ENCODE peak calls at places on chromosomes 13 and 19, in four cellular contexts. One of them, this sample, is unnamed.

GRCh38 chr13:40981361-40981760 is 37.8 kb downstream of the ELF1 start:
- DNase-seq in A549: no peak
- DNase-seq in K562: peak
- DNase-seq in HepG2: no peak
- DNase-seq in this sample: no peak

GRCh38 chr13:41008349-41008980 is 10.7 kb downstream of the ELF1 start:
- DNase-seq in K562: no peak
- DNase-seq in HepG2: peak
- DNase-seq in A549: peak
- DNase-seq in this sample: no peak

GRCh38 chr13:97258801-97259200 is 36.7 kb downstream of the MBNL2 start:
- DNase-seq in K562: no peak
- DNase-seq in A549: no peak
- DNase-seq in HepG2: no peak
- DNase-seq in this sample: no peak

GRCh38 chr19:9881720-9882119 is 46.6 kb downstream of the PIN1 start:
- DNase-seq in A549: no peak
- DNase-seq in HepG2: no peak
- DNase-seq in K562: no peak
- DNase-seq in this sample: no peak

GRCh38 chr19:14383898-14384669 is 2.8 kb downstream of the ADGRE5 start:
- DNase-seq in K562: peak
- DNase-seq in A549: no peak
- DNase-seq in HepG2: no peak
- DNase-seq in this sample: no peak

GRCh38 chr13:99929866-99930265 is 41.7 kb downstream of the ZIC5 start:
- DNase-seq in K562: no peak
- DNase-seq in A549: no peak
- DNase-seq in HepG2: no peak
- DNase-seq in this sample: no peak

GRCh38 chr19:46367434-46367833 is 20.5 kb downstream of the PPP5C start:
- DNase-seq in K562: no peak
- DNase-seq in A549: no peak
- DNase-seq in HepG2: no peak
- DNase-seq in this sample: no peak

GRCh38 chr19:47644743-47645499 is 36.0 kb downstream of the BICRA start:
- DNase-seq in K562: peak
- DNase-seq in HepG2: no peak
- DNase-seq in A549: no peak
- DNase-seq in this sample: no peak

GRCh38 chr19:43780706-43781525 is at the start of gene KCNN4:
- DNase-seq in K562: peak
- DNase-seq in HepG2: no peak
- DNase-seq in A549: peak
- DNase-seq in this sample: no peak

GRCh38 chr19:56099638-56100539 is 21.2 kb downstream of the ZNF787 start:
- DNase-seq in HepG2: no peak
- DNase-seq in A549: no peak
- DNase-seq in K562: no peak
- DNase-seq in this sample: no peak

GRCh38 chr13:36806102-36806501 is 12.9 kb upstream of the RFXAP start:
- DNase-seq in K562: no peak
- DNase-seq in HepG2: no peak
- DNase-seq in A549: no peak
- DNase-seq in this sample: no peak
- TF ChIP-seq ESRRA in K562: no peak
- TF ChIP-seq ESRRA in HepG2: no peak
- TF ChIP-seq ESRRA in A549: no peak
- TF ChIP-seq ESRRA in this sample: no peak

DNA sequence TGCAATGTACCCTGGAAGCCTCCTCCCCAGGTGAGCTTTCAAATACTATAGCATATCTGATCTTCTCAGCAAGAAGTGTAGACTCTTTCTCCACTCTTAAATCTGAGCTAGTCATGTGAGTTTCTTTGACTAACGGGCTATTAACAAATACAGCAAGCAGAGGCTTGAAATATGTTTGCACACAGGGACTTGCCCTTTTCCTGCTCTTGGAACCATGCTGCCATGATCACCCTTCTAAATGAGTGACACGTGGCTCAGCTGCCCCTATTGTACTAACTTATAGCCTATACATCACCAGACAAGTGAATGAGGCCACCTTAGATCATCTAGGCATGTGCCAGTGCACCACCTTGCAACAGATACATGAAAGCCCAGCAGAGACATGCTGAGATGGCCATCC is 13.3 kb upstream of the SUCLA2 start:
- DNase-seq in A549: no peak
- DNase-seq in K562: no peak
- DNase-seq in HepG2: no peak
- DNase-seq in this sample: no peak
- TF ChIP-seq EP300 in A549: no peak
- TF ChIP-seq EP300 in K562: no peak
- TF ChIP-seq EP300 in HepG2: no peak
- TF ChIP-seq EP300 in this sample: no peak

GRCh38 chr19:49395581-49396407 is 7.7 kb downstream of the KASH5 start:
- DNase-seq in K562: no peak
- DNase-seq in A549: no peak
- DNase-seq in HepG2: no peak
- DNase-seq in this sample: no peak
- TF ChIP-seq ESRRA in K562: no peak
- TF ChIP-seq ESRRA in A549: no peak
- TF ChIP-seq ESRRA in HepG2: no peak
- TF ChIP-seq ESRRA in this sample: no peak

DNA sequence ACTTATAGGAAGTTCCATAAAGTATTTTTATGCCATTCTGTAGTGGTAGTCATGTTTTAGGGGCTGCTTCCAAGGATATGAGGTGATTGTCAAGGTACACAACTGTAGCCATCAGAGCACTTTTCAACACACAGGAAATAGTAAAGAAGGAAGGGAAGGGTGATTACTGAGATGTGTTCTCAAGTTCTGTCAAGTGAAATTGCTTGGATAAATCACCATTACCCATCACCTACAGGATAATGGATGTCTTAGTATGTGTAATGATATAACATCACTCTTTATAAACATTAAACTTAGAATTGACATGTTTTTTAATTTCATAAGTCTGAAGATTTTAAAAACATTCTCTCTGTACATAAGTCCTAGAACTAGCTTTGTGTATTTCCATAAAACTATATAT is 487.9 kb downstream of the DCT start:
- DNase-seq in HepG2: no peak
- DNase-seq in K562: no peak
- DNase-seq in A549: no peak
- DNase-seq in this sample: no peak
- TF ChIP-seq EP300 in HepG2: no peak
- TF ChIP-seq EP300 in K562: no peak
- TF ChIP-seq EP300 in A549: no peak
- TF ChIP-seq EP300 in this sample: no peak

DNA sequence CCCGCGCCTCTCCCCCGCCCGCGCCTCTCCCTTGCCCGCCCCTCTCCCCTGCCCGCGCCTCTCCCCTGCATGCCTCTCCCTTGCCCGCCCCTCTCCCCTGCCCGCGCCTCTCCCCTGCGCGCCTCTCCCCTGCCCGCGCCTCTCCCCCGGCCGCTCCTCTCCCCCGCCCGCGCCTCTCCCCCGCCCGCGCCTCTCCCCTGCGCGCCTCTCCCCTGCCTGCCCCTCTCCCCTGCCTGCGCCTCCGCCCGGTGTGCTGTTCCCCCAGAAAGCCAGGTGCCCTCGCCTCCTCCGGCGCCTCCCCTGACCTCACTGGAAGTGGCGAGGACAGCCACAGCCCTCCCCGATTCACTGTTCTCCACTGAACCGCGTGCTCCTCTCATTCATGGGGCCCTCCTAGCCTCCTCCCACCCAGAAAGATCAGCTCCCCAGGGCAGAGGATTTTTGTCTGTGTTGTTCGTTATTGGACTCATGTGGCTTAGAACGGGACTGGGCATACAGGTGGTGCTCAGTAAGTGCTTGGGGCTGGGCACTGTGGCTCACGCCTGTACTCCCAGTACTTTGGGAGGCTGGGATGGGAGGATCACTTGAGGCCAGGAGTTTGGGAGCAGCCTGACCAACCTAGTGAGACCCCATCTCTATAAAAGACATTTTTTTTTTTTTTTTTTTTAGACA is 3.6 kb downstream of the PRTN3 start:
- DNase-seq in A549: no peak
- DNase-seq in K562: peak
- DNase-seq in HepG2: no peak
- DNase-seq in this sample: no peak
- TF ChIP-seq ESRRA in A549: no peak
- TF ChIP-seq ESRRA in K562: no peak
- TF ChIP-seq ESRRA in HepG2: no peak
- TF ChIP-seq ESRRA in this sample: no peak

DNA sequence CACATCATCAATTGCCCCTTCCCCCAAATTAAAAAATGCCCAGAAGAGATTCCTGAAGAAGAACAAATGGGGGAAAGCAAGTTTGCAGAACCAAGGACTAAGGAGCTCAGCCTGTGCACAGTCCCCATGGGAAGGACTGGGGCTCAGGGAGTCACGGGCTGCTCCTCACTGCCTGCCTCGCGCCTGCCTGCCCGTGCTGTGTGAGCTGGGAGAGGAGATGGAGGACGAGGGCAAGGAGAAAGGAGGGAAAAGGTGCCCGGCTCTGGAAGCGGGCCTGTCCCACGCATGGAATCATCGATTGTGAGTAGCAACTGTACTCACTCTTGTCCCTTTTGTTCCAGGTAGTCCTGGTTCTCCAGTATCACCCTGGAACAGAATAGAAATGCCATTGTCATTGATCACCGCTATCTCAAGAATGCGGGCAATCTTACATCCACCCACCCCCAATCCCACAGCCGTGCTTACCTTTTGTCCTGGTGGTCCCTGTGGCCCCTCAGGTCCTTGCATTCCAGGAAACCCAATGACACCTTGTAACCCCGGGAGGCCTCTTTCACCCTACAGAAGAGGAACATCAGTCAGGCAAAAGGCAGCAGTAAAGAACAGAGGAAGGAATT is 93.4 kb downstream of the COL4A1 start:
- DNase-seq in HepG2: no peak
- DNase-seq in A549: no peak
- DNase-seq in K562: no peak
- DNase-seq in this sample: no peak
- TF ChIP-seq EP300 in HepG2: no peak
- TF ChIP-seq EP300 in A549: no peak
- TF ChIP-seq EP300 in K562: no peak
- TF ChIP-seq EP300 in this sample: no peak

DNA sequence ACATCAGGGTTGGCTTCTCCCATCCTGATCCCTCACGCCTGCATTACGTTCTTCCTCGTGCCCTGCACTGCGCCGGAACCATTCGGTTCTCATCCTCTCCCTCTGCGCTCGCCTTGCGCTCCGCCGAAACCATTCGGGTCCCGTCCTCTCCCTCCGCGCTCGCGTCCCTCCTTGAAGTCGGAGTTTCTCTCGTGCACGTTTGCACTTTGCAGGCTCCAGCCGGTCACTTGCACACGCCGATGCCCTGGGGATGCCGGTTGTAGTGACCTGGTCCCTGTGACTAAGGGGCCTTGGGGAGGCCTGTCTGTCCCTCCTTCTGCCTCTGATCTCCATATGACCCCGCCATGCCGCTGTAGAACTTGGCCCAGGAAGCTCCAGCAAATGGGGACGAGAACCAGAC is 265.8 kb downstream of the TEX29 start:
- DNase-seq in HepG2: no peak
- DNase-seq in A549: no peak
- DNase-seq in K562: no peak
- DNase-seq in this sample: no peak
- TF ChIP-seq ESRRA in HepG2: no peak
- TF ChIP-seq ESRRA in A549: no peak
- TF ChIP-seq ESRRA in K562: no peak
- TF ChIP-seq ESRRA in this sample: no peak

DNA sequence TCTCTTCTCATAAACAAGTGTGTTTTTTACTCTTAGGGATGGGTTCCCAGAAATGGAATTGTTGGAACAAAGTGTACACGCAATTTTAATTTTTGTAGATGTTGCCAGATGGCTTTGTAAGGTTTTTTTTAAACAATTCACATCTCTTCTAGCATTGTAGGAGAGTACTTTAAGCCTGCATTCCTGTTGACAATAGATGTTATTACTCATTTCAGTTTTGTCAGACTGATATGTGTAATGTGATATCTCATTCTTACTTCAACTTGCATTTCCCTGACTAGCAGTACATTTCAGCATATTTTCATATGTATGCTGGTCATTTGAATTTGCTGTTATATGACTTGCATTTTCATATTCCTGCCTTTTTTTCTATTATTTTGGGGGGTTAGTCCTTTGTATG is 186.6 kb upstream of the SLITRK6 start:
- DNase-seq in HepG2: no peak
- DNase-seq in K562: no peak
- DNase-seq in A549: no peak
- DNase-seq in this sample: no peak
- TF ChIP-seq EP300 in HepG2: no peak
- TF ChIP-seq EP300 in K562: no peak
- TF ChIP-seq EP300 in A549: no peak
- TF ChIP-seq EP300 in this sample: no peak

This sample was measured in GM12878.